ENCODE peak calls at places on chromosomes 2 and 18, in five cellular contexts. I is skeletal muscle cell, E is neuronal stem cell, J is psoas muscle, K is left cardiac atrium. M is an unnamed sample.
A peak's percentile ranks its signal among the peaks of the same experiment; 100 is the strongest.

GRCh38 chr2:166419616-166419934 is 43.8 kb upstream of the SCN9A start:
- DNase-seq in I (peak; percentile 11), E (peak; percentile 9), J (no peak), K (no peak), M (peak; percentile 16)

GRCh38 chr2:28048341-28048740 is 157.8 kb downstream of the BABAM2 start:
- DNase-seq in I (no peak), E (no peak), J (no peak), K (no peak), M (no peak)

GRCh38 chr18:37636831-37637230 is 71.2 kb upstream of the CELF4 start:
- DNase-seq in I (no peak), E (no peak), J (no peak), K (no peak), M (no peak)

GRCh38 chr2:6067806-6068205 is 375.6 kb downstream of the SOX11 start:
- DNase-seq in I (no peak), E (no peak), J (no peak), K (no peak), M (no peak)

GRCh38 chr2:121536347-121536746 is 5.7 kb downstream of the RNU4ATAC start:
- DNase-seq in I (no peak), E (no peak), J (no peak), K (no peak), M (no peak)

GRCh38 chr2:117958186-117958585 is 55.7 kb downstream of the CCDC93 start:
- DNase-seq in I (no peak), E (no peak), J (no peak), K (no peak), M (no peak)

GRCh38 chr2:185643434-185643833 is 95.2 kb upstream of the FSIP2 start:
- DNase-seq in I (no peak), E (no peak), J (no peak), K (no peak), M (no peak)

GRCh38 chr2:210558708-210559107 is 2.3 kb downstream of the CPS1 start:
- DNase-seq in I (peak; percentile 6), E (no peak), J (no peak), K (no peak), M (peak; percentile 54)

GRCh38 chr18:2881088-2881487 is 34.3 kb downstream of the EMILIN2 start:
- DNase-seq in I (no peak), E (no peak), J (no peak), K (no peak), M (no peak)

GRCh38 chr2:43209204-43209717 is 17.1 kb downstream of the ZFP36L2 start:
- DNase-seq in I (no peak), E (no peak), J (no peak), K (no peak), M (no peak)

GRCh38 chr2:215442392-215442787 is 6.5 kb upstream of the FN1 start:
- DNase-seq in I (no peak), E (no peak), J (no peak), K (no peak), M (no peak)

GRCh38 chr2:144096531-144096930 is 423.4 kb downstream of the ZEB2 start:
- DNase-seq in I (no peak), E (no peak), J (no peak), K (no peak), M (no peak)

GRCh38 chr2:9430316-9431293 is 7.2 kb downstream of the CPSF3 start:
- DNase-seq in I (no peak), E (no peak), J (no peak), K (no peak), M (no peak)

GRCh38 chr2:7035884-7036283 is 118.7 kb downstream of the RNF144A start:
- DNase-seq in I (no peak), E (no peak), J (no peak), K (no peak), M (no peak)

GRCh38 chr2:30807249-30807648 is at the start of gene CAPN13:
- DNase-seq in I (no peak), E (no peak), J (no peak), K (no peak), M (no peak)

GRCh38 chr2:105575626-105576025 is 169.1 kb upstream of the NCK2 start:
- DNase-seq in I (no peak), E (no peak), J (no peak), K (no peak), M (no peak)

GRCh38 chr2:6824962-6825361 is 40.7 kb downstream of the CMPK2 start:
- DNase-seq in I (no peak), E (no peak), J (no peak), K (no peak), M (no peak)

GRCh38 chr2:70340921-70341765 is 39.3 kb upstream of the FAM136A start:
- DNase-seq in I (no peak), E (peak; percentile 66), J (no peak), K (no peak), M (no peak)

GRCh38 chr18:31551883-31552282 is 39.8 kb upstream of the TTR start:
- DNase-seq in I (no peak), E (no peak), J (no peak), K (no peak), M (no peak)

GRCh38 chr2:25877431-25878360 is 591 bp downstream of the ASXL2 start:
- DNase-seq in I (no peak), E (peak; percentile 45), J (peak; percentile 59), K (peak; percentile 47), M (peak; percentile 27)

GRCh38 chr2:160241251-160242137 is 41.4 kb upstream of the ITGB6 start:
- DNase-seq in I (peak; percentile 70), E (no peak), J (no peak), K (peak; percentile 60), M (peak; percentile 92)

GRCh38 chr18:59874166-59874565 is 25.6 kb upstream of the PMAIP1 start:
- DNase-seq in I (peak; percentile 72), E (no peak), J (no peak), K (no peak), M (peak; percentile 43)

GRCh38 chr2:57181315-57182038 is 865.1 kb upstream of the VRK2 start:
- DNase-seq in I (no peak), E (no peak), J (no peak), K (no peak), M (no peak)